ENCODE peak calls at places on chromosomes 2 and 18, in five cellular contexts. M is activated CD8-positive, alpha-beta memory T cell treated with anti-CD3 and anti-CD28 coated beads for 1 hour; D is amniotic stem cell; E is stimulated activated CD8-positive, alpha-beta memory T cell treated with anti-CD3 and anti-CD28 coated beads, Interleukin-2, amount 100 ng/mL, for 1 hour; G is stimulated activated CD4-positive, alpha-beta T cell treated with anti-CD3 and anti-CD28 coated beads, Interleukin-12 subunit alpha, Interleukin-12 subunit beta, amount 100 ng/mL, for 4 hours. N is an unnamed sample.

GRCh38 chr18:79575891-79576685 is 103.5 kb upstream of the CTDP1 start:
- DNase-seq in G (no peak), D (no peak), M (no peak), E (no peak), N (peak; percentile 50)

GRCh38 chr2:66445076-66445724 is 10.3 kb downstream of the MEIS1 start:
- DNase-seq in D (no peak), G (no peak), M (no peak), E (no peak), N (no peak)

GRCh38 chr2:65281626-65282351 is 54.2 kb downstream of the ACTR2 start:
- DNase-seq in D (no peak), M (no peak), G (no peak), E (no peak), N (no peak)

GRCh38 chr2:118665784-118666529 is 181.5 kb downstream of the EN1 start:
- DNase-seq in M (no peak), G (no peak), E (no peak), D (no peak), N (no peak)

GRCh38 chr18:770583-770961 is 41.5 kb downstream of the YES1 start:
- DNase-seq in D (no peak), G (no peak), E (no peak), M (no peak), N (no peak)

GRCh38 chr18:75546964-75547363 is 119.5 kb upstream of the SMIM21 start:
- DNase-seq in M (no peak), E (no peak), G (no peak), D (no peak), N (no peak)

GRCh38 chr2:215612770-215613169 is 176.9 kb upstream of the FN1 start:
- DNase-seq in M (no peak), G (no peak), E (no peak), D (no peak), N (no peak)

GRCh38 chr2:61177727-61178549 is 15.9 kb downstream of the C2orf74 start:
- DNase-seq in G (peak; percentile 43), D (no peak), E (no peak), M (peak; percentile 24), N (no peak)

GRCh38 chr2:178542569-178542968 is 62.3 kb downstream of the PLEKHA3 start:
- DNase-seq in M (no peak), D (no peak), G (no peak), E (no peak), N (no peak)

GRCh38 chr18:48875942-48876511 is 74.7 kb downstream of the SMAD7 start:
- DNase-seq in M (no peak), E (no peak), G (no peak), D (no peak), N (no peak)

GRCh38 chr2:8447610-8448221 is 234.1 kb upstream of the ID2 start:
- DNase-seq in D (peak; percentile 7), E (no peak), G (no peak), M (no peak), N (no peak)

GRCh38 chr18:67669993-67670671 is 153.6 kb upstream of the DSEL start:
- DNase-seq in M (no peak), D (peak; percentile 53), G (no peak), E (no peak), N (no peak)

GRCh38 chr2:61750624-61751023 is 103.2 kb downstream of the FAM161A start:
- DNase-seq in G (no peak), E (no peak), M (no peak), D (no peak), N (no peak)

GRCh38 chr2:119289093-119289492 is 65.5 kb downstream of the STEAP3 start:
- DNase-seq in E (no peak), D (no peak), G (no peak), M (no peak), N (no peak)

GRCh38 chr2:173593109-173593508 is 238.4 kb downstream of the CDCA7 start:
- DNase-seq in D (no peak), M (no peak), G (no peak), E (no peak), N (no peak)

GRCh38 chr2:157339965-157340655 is 14.5 kb upstream of the ERMN start:
- DNase-seq in G (no peak), M (no peak), D (no peak), E (no peak), N (no peak)

GRCh38 chr2:58428286-58428552 is 187.1 kb upstream of the FANCL start:
- DNase-seq in M (no peak), G (no peak), D (no peak), E (no peak), N (peak; percentile 65)

GRCh38 chr2:164967781-164968228 is 12.5 kb upstream of the SLC38A11 start:
- DNase-seq in D (no peak), M (no peak), E (no peak), G (no peak), N (no peak)

GRCh38 chr18:6219116-6219717 is 195.5 kb downstream of the L3MBTL4 start:
- DNase-seq in D (peak; percentile 21), E (no peak), G (no peak), M (no peak), N (peak; percentile 8)

GRCh38 chr2:165745916-165746315 is 48.1 kb downstream of the GALNT3 start:
- DNase-seq in E (no peak), M (no peak), D (no peak), G (no peak), N (peak; percentile 68)

GRCh38 chr18:2917255-2918047 is 70.6 kb downstream of the EMILIN2 start:
- DNase-seq in E (no peak), D (no peak), M (no peak), G (no peak), N (no peak)

GRCh38 chr2:143525006-143525405 is 395.8 kb downstream of the ARHGAP15 start:
- DNase-seq in D (no peak), M (no peak), G (no peak), E (no peak), N (no peak)

GRCh38 chr2:240788482-240788881 is 31.5 kb downstream of the KIF1A start:
- DNase-seq in M (no peak), G (no peak), E (no peak), D (no peak), N (no peak)

GRCh38 chr2:88857951-88858406 is 166.5 kb downstream of the RPIA start:
- DNase-seq in D (no peak), E (no peak), M (no peak), G (no peak), N (no peak)

GRCh38 chr2:219576505-219577388 is 4.6 kb downstream of the INHA start:
- DNase-seq in G (no peak), D (no peak), E (no peak), M (no peak), N (peak; percentile 21)

GRCh38 chr18:77140030-77140429 is 7.4 kb upstream of the MBP start:
- DNase-seq in G (no peak), E (no peak), M (no peak), D (no peak), N (no peak)

GRCh38 chr18:76657428-76657827 is 162.4 kb upstream of the ZNF516 start:
- DNase-seq in D (no peak), M (no peak), G (no peak), E (no peak), N (no peak)

GRCh38 chr2:2581331-2582159 is 250.5 kb upstream of the MYT1L start:
- DNase-seq in E (no peak), D (no peak), M (no peak), G (no peak), N (no peak)

GRCh38 chr2:4336855-4337254 is 633.5 kb downstream of the DCDC2C start:
- DNase-seq in E (no peak), G (no peak), D (no peak), M (no peak), N (no peak)

GRCh38 chr18:61199131-61199903 is 133.9 kb upstream of the CDH20 start:
- DNase-seq in E (no peak), D (peak; percentile 31), G (no peak), M (no peak), N (no peak)

GRCh38 chr2:24613154-24613814 is 122.2 kb downstream of the NCOA1 start:
- DNase-seq in E (no peak), G (no peak), D (no peak), M (no peak), N (peak; percentile 3)

GRCh38 chr2:182854405-182855105 is 11.9 kb downstream of the FRZB start:
- DNase-seq in D (no peak), M (no peak), E (no peak), G (no peak), N (no peak)

GRCh38 chr2:219350215-219350937 is 17.8 kb upstream of the RESP18 start:
- DNase-seq in D (peak; percentile 38), M (no peak), G (no peak), E (no peak), N (no peak)

GRCh38 chr2:126658910-126659613 is 3.1 kb downstream of the GYPC start:
- DNase-seq in D (no peak), M (no peak), G (peak; percentile 38), E (no peak), N (no peak)

N was measured in NCI-H1105 treated with DMSO at 0.1 percent for 48 hours.